ENCODE peak calls at places on chromosome 4, in nine cellular contexts. M is IMR-90, S is body of pancreas, G is left lung, D is cardiac muscle cell, U is tibial artery, C is stomach, Y is small intestine, E is neural progenitor cell. R is an unnamed sample.

GRCh38 chr4:113827285-113827684 is 65.7 kb upstream of the CAMK2D start:
- DNase-seq in M (peak; percentile 87), S (no peak), G (no peak), D (no peak), U (no peak), C (no peak), Y (no peak), E (no peak), R (no peak)

GRCh38 chr4:95219109-95219508 is 329.7 kb downstream of the UNC5C start:
- DNase-seq in M (peak; percentile 89), S (no peak), G (no peak), D (no peak), U (no peak), C (no peak), Y (no peak), E (no peak), R (no peak)

GRCh38 chr4:31692407-31692940 is 972.3 kb downstream of the PCDH7 start:
- DNase-seq in M (no peak), S (no peak), G (no peak), D (no peak), U (no peak), C (no peak), Y (peak; percentile 1), E (no peak), R (no peak)

GRCh38 chr4:124753941-124754581 is 41.5 kb upstream of the ANKRD50 start:
- DNase-seq in M (peak; percentile 41), S (peak; percentile 90), G (peak; percentile 72), D (no peak), U (no peak), C (peak; percentile 84), Y (no peak), E (no peak), R (no peak)

GRCh38 chr4:64564126-64564525 is 154.9 kb upstream of the TECRL start:
- DNase-seq in M (no peak), S (no peak), G (no peak), D (no peak), U (no peak), C (no peak), Y (no peak), E (no peak), R (no peak)

GRCh38 chr4:8353912-8354453 is 84.4 kb downstream of the HTRA3 start:
- DNase-seq in M (peak; percentile 78), S (peak; percentile 22), G (peak; percentile 36), D (no peak), U (peak; percentile 48), C (no peak), Y (no peak), E (no peak), R (no peak)

GRCh38 chr4:71380721-71381120 is 41.9 kb downstream of the SLC4A4 start:
- DNase-seq in M (peak; percentile 79), S (no peak), G (no peak), D (no peak), U (no peak), C (no peak), Y (no peak), E (no peak), R (no peak)

GRCh38 chr4:81527709-81528108 is 56.0 kb upstream of the RASGEF1B start:
- DNase-seq in M (no peak), S (no peak), G (no peak), D (no peak), U (no peak), C (no peak), Y (no peak), E (no peak), R (no peak)

GRCh38 chr4:3288571-3289094 is 4.2 kb upstream of the RGS12 start:
- DNase-seq in M (no peak), S (no peak), G (no peak), D (no peak), U (peak; percentile 55), C (peak; percentile 23), Y (no peak), E (no peak), R (peak; percentile 19)

GRCh38 chr4:8277356-8278008 is 7.9 kb downstream of the HTRA3 start:
- DNase-seq in M (no peak), S (no peak), G (no peak), D (no peak), U (no peak), C (no peak), Y (no peak), E (no peak), R (no peak)

GRCh38 chr4:99856166-99856565 is 38.1 kb downstream of the LAMTOR3 start:
- DNase-seq in M (peak; percentile 50), S (peak; percentile 31), G (no peak), D (no peak), U (no peak), C (no peak), Y (peak; percentile 8), E (no peak), R (no peak)

GRCh38 chr4:162804323-162804924 is 362.3 kb downstream of the NAF1 start:
- DNase-seq in M (no peak), S (no peak), G (no peak), D (no peak), U (no peak), C (no peak), Y (no peak), E (no peak), R (no peak)

GRCh38 chr4:159534655-159535054 is 431.8 kb downstream of the RAPGEF2 start:
- DNase-seq in M (no peak), S (no peak), G (no peak), D (no peak), U (no peak), C (no peak), Y (no peak), E (no peak), R (no peak)

GRCh38 chr4:7276538-7276937 is 84.2 kb downstream of the SORCS2 start:
- DNase-seq in M (no peak), S (no peak), G (no peak), D (no peak), U (no peak), C (no peak), Y (no peak), E (no peak), R (no peak)

GRCh38 chr4:163137581-163137980 is 29.1 kb downstream of the NAF1 start:
- DNase-seq in M (no peak), S (no peak), G (no peak), D (no peak), U (no peak), C (no peak), Y (no peak), E (no peak), R (no peak)

GRCh38 chr4:98506462-98507132 is 151.8 kb downstream of the TSPAN5 start:
- DNase-seq in M (no peak), S (no peak), G (no peak), D (peak; percentile 47), U (no peak), C (no peak), Y (peak; percentile 10), E (peak; percentile 50), R (no peak)

DNA sequence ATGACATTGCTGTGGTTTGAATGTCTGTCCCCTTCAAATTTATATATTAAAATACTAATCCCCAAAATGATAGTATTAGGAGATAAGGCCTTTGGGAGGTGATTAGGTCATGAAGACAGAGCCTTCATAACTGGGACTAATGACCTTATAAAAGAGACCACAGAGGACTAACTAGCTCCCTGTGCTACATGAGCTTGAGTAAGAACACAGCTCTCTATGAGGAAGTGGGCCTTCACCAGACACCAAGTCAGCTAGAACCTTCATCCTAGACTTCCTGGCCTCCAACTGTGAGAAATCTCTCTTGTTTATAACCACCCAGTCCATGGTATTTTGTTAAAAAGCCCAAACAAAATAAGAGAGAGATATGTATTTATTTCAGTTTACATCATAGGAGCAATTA is 242.2 kb upstream of the CTSO start:
- DNase-seq in M (no peak), S (no peak), G (no peak), D (no peak), U (no peak), C (no peak), Y (no peak), E (no peak), R (no peak)
- H3K27me3 ChIP-seq in M (no peaks in the 10 kb centered on the region), S (no peaks in the 10 kb centered on the region), G (no peaks in the 10 kb centered on the region), D (no peaks in the 10 kb centered on the region), U (no peaks in the 10 kb centered on the region), C (no peaks in the 10 kb centered on the region), Y (no peaks in the 10 kb centered on the region), E (no peaks in the 10 kb centered on the region), R (no peaks in the 10 kb centered on the region)

GRCh38 chr4:179272282-179272681 is 1830.0 kb upstream of the AGA start:
- DNase-seq in M (no peak), S (no peak), G (no peak), D (no peak), U (no peak), C (no peak), Y (no peak), E (no peak), R (no peak)
- H3K27me3 ChIP-seq in M (no peaks in the 10 kb centered on the region), S (no peaks in the 10 kb centered on the region), G (no peaks in the 10 kb centered on the region), D (no peaks in the 10 kb centered on the region), U (no peaks in the 10 kb centered on the region), C (no peaks in the 10 kb centered on the region), Y (no peaks in the 10 kb centered on the region), E (no peaks in the 10 kb centered on the region), R (no peaks in the 10 kb centered on the region)

DNA sequence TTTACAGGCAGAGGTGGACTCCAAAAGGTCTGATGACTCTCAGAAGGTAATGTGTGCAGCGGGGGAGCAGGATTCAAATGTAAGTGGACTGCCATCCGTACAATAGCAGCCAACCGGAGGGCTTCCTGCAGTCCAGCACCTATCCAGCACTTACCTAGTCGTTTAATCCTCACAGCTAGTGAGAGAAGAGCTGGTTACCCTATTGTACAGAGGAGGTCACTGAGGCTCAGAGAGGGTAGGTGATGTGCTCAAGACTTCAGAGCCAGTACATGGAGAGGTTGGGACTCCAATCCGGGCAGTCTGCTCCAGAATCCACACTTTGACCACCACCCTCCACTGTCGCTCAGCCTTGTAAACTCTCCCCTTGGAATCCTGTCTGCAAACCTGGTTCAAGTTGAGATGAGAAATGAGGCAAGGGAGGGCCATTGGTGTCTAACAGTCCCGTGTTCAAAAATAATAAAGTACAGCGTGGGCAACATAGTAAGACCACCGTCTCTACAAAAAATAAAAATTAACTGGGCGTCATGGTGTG is 22.5 kb upstream of the JAKMIP1 start:
- DNase-seq in M (no peak), S (peak; percentile 42), G (no peak), D (peak; percentile 23), U (no peak), C (peak; percentile 20), Y (no peak), E (peak; percentile 60), R (no peak)
- H3K27me3 ChIP-seq in M (peaks cover 3% of the 10 kb centered on the region), S (peaks cover 11% of the 10 kb centered on the region), G (peaks cover 87% of the 10 kb centered on the region), D (peaks cover 16% of the 10 kb centered on the region), U (peaks cover 68% of the 10 kb centered on the region), C (peaks cover 31% of the 10 kb centered on the region), Y (no peaks in the 10 kb centered on the region), E (peaks cover 53% of the 10 kb centered on the region), R (peaks cover 19% of the 10 kb centered on the region)

GRCh38 chr4:5885733-5886132 is 7.2 kb downstream of the CRMP1 start:
- DNase-seq in M (no peak), S (no peak), G (no peak), D (no peak), U (no peak), C (no peak), Y (no peak), E (no peak), R (no peak)

GRCh38 chr4:5888222-5888701 is 4.6 kb downstream of the CRMP1 start:
- DNase-seq in M (no peak), S (no peak), G (no peak), D (peak; percentile 67), U (no peak), C (no peak), Y (no peak), E (peak; percentile 92), R (no peak)

GRCh38 chr4:5888706-5889696 is 3.9 kb downstream of the CRMP1 start:
- DNase-seq in M (no peak), S (no peak), G (no peak), D (no peak), U (no peak), C (no peak), Y (no peak), E (no peak), R (no peak)

GRCh38 chr4:5887011-5887360 is 5.9 kb downstream of the CRMP1 start:
- DNase-seq in M (no peak), S (no peak), G (no peak), D (no peak), U (no peak), C (no peak), Y (no peak), E (no peak), R (no peak)

GRCh38 chr4:5887361-5888221 is 5.3 kb downstream of the CRMP1 start:
- DNase-seq in M (no peak), S (no peak), G (no peak), D (no peak), U (no peak), C (no peak), Y (no peak), E (peak; percentile 81), R (no peak)
- H3K27me3 ChIP-seq in M (peaks cover 43% of the 10 kb centered on the region), S (peaks cover 34% of the 10 kb centered on the region), G (peaks cover 88% of the 10 kb centered on the region), D (peaks cover 76% of the 10 kb centered on the region), U (peaks cover 79% of the 10 kb centered on the region), C (peaks cover 61% of the 10 kb centered on the region), Y (peaks cover 32% of the 10 kb centered on the region), E (peaks cover 41% of the 10 kb centered on the region), R (peaks cover 46% of the 10 kb centered on the region)

R was measured in colonic mucosa.